ENCODE peak calls at places on chromosomes 7 and 10, in six cellular contexts. R, E, V, B, T and H are unnamed samples.

GRCh38 chr10:31399631-31400030 is 80.6 kb downstream of the ZEB1 start:
- DNase-seq in R (no peak), E (no peak), V (peak; percentile 50), B (no peak), T (no peak), H (no peak)

GRCh38 chr10:48455392-48456151 is 149.1 kb downstream of the MAPK8 start:
- DNase-seq in R (peak; percentile 31), E (no peak), V (no peak), B (peak; percentile 54), T (peak; percentile 12), H (no peak)

GRCh38 chr7:155858521-155859061 is 46.3 kb upstream of the SHH start:
- DNase-seq in R (no peak), E (peak; percentile 39), V (no peak), B (no peak), T (no peak), H (no peak)

GRCh38 chr7:1257221-1257620 is 24.5 kb downstream of the UNCX start:
- DNase-seq in R (no peak), E (no peak), V (no peak), B (no peak), T (no peak), H (no peak)

GRCh38 chr7:36117201-36117840 is 35.7 kb upstream of the EEPD1 start:
- DNase-seq in R (no peak), E (no peak), V (no peak), B (no peak), T (no peak), H (no peak)

GRCh38 chr7:54664235-54665228 is 94.5 kb downstream of the SEC61G start:
- DNase-seq in R (peak; percentile 44), E (no peak), V (peak; percentile 11), B (peak; percentile 73), T (no peak), H (no peak)

GRCh38 chr7:13132314-13132713 is 444.9 kb downstream of the ARL4A start:
- DNase-seq in R (no peak), E (no peak), V (no peak), B (no peak), T (no peak), H (no peak)

GRCh38 chr7:150388709-150389531 is 9.8 kb downstream of the ZNF775 start:
- DNase-seq in R (peak; percentile 85), E (no peak), V (peak; percentile 71), B (peak; percentile 91), T (peak; percentile 82), H (peak; percentile 56)

GRCh38 chr7:5426226-5426475 is 2.5 kb upstream of the TNRC18 start:
- DNase-seq in R (no peak), E (no peak), V (no peak), B (no peak), T (no peak), H (no peak)

GRCh38 chr10:110218627-110219026 is 11.2 kb downstream of the MXI1 start:
- DNase-seq in R (no peak), E (no peak), V (no peak), B (no peak), T (no peak), H (no peak)

GRCh38 chr10:84541289-84541637 is 212.9 kb downstream of the CCSER2 start:
- DNase-seq in R (no peak), E (no peak), V (no peak), B (no peak), T (no peak), H (no peak)

GRCh38 chr7:23075571-23075970 is 30.0 kb upstream of the KLHL7 start:
- DNase-seq in R (no peak), E (no peak), V (no peak), B (no peak), T (no peak), H (no peak)

GRCh38 chr7:102409340-102409739 is 13.2 kb downstream of the PRKRIP1 start:
- DNase-seq in R (no peak), E (no peak), V (no peak), B (no peak), T (no peak), H (no peak)

GRCh38 chr7:75943864-75944263 is 28.9 kb downstream of the POR start:
- DNase-seq in R (no peak), E (peak; percentile 61), V (no peak), B (no peak), T (no peak), H (no peak)

DNA sequence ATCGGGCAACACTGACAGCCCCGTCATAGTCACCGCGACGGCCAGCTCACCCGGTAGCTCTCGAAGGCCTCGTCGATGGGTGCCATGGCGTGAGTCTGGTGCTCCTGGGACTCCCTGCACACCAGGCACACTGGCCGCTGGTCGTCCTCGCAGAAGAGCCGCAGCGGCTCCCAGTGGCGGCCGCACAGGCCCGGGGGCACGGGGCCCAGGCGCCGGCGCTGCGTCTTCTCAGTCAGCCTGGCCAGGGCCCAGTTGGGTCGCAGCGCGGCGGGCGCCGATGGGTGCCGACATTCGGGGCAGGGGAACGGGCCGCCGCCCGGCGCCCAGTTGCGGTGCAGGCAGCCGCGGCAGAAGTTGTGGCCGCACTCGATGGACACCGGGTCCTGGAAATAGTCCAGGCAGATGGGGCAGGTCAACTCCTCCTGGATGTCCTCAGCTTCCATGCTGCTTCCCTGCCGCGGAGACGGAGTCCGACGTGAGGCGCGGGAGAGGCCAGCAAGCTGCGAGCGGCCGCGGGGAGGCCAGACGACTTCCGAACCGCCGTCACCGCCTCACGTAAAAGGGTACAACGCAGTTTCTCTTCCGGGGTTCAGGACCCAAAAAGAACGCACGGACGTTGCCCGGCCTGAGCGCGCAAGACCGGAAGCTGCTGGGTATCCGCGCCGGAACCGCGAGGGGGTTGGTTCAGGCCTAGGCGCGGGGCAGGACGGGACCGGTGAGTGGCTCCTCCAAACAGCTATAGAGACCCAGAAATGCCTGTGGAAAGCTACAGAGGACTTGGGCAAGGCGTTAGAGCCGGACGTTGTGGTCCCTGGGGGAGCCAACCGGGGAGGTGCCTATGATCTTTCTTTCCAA is at the start of gene TRIM4:
- DNase-seq in R (peak; percentile 87), E (peak; percentile 52), V (peak; percentile 92), B (peak; percentile 96), T (peak; percentile 90), H (peak; percentile 57)
- TF ChIP-seq CTCF in R (peak; percentile 31), E (peak; percentile 20), V (no peak), B (peak; percentile 10), T (no peak), H (peak; percentile 25)

GRCh38 chr7:27367179-27367929 is 124.8 kb downstream of the EVX1 start:
- DNase-seq in R (no peak), E (no peak), V (no peak), B (no peak), T (no peak), H (no peak)
- TF ChIP-seq CTCF in R (no peak), E (no peak), V (no peak), B (no peak), T (no peak), H (no peak)

DNA sequence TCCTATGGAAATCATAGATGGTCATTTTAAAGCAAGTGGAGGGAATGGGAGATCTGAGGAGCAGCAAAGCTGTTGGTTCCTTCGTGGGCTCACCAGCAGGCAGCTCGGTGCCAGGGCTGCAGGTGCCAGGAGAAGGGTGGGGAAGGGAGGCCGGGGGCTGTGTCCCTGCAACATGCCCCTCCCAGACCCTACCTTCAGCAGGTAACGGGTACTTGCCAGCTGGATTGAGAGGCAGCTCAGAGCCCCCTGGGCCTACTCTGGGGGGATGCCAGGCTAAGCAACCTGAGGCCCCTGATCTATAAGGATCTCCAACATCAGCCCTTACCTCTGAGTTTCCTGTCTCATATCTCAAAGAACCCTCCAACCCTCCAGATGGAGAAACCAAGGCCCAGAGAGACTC is 173.2 kb downstream of the NEURL1 start:
- DNase-seq in R (no peak), E (no peak), V (no peak), B (no peak), T (no peak), H (no peak)
- TF ChIP-seq CTCF in R (no peak), E (no peak), V (no peak), B (no peak), T (no peak), H (no peak)

DNA sequence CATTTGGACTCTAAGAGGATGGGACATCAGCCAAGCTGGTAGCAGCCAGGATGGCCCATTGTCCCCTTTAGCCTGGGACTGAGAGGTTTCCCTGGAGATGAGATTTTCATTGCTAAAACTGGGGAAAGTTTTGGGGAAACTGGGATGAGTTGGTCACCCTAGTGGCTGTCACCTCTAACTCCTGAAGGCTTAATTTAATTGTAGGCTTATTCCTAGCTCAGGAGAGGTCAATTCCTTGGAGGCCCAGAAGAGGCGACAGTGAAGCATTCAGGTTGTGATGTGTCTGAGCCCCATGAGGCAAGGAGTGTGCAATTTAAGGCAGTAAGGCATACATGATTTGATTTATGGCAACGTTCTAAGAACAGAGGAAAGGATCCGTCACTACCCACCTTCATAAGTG is 24.9 kb upstream of the JAZF1 start:
- DNase-seq in R (no peak), E (no peak), V (no peak), B (no peak), T (no peak), H (no peak)
- TF ChIP-seq CTCF in R (no peak), E (no peak), V (no peak), B (no peak), T (no peak), H (no peak)